ENCODE peak calls at places on chromosome 14, in nine cellular contexts. N, L, Q, J, W, A, H, K and T are unnamed samples.
A peak's percentile ranks its signal among the peaks of the same experiment; 100 is the strongest.

GRCh38 chr14:103518416-103519042 is 4.1 kb downstream of the CKB start:
- DNase-seq in N (peak; percentile 70), L (no peak), A (peak; percentile 71), H (peak; percentile 50), Q (peak; percentile 42), J (peak; percentile 71), K (peak; percentile 50), W (no peak), T (peak; percentile 50)

GRCh38 chr14:54981698-54982097 is 45.2 kb downstream of the WDHD1 start:
- DNase-seq in H (peak; percentile 11), N (no peak), L (peak; percentile 19), K (peak; percentile 48), Q (no peak), W (no peak), A (no peak), J (peak; percentile 54), T (peak; percentile 22)

GRCh38 chr14:23058654-23059504 is 1.6 kb upstream of the CDH24 start:
- DNase-seq in J (no peak), H (no peak), A (no peak), L (no peak), W (no peak), N (no peak), K (no peak), Q (no peak), T (no peak)

GRCh38 chr14:75022655-75023054 is 19.9 kb downstream of the EIF2B2 start:
- DNase-seq in W (no peak), Q (no peak), A (no peak), J (peak; percentile 63), K (peak; percentile 17), N (no peak), H (peak; percentile 30), L (no peak), T (peak; percentile 32)

GRCh38 chr14:37695836-37696235 is 100.4 kb downstream of the TTC6 start:
- DNase-seq in A (no peak), Q (no peak), N (no peak), J (no peak), W (no peak), L (no peak), K (no peak), H (no peak), T (no peak)

GRCh38 chr14:22220427-22220826 is 368.6 kb downstream of the DAD1 start:
- DNase-seq in K (peak; percentile 43), N (no peak), Q (no peak), L (no peak), J (no peak), W (no peak), A (no peak), H (no peak), T (peak; percentile 27)

GRCh38 chr14:103001226-103001625 is 56.1 kb downstream of the CDC42BPB start:
- DNase-seq in K (no peak), W (no peak), A (peak; percentile 41), J (no peak), Q (no peak), H (no peak), L (no peak), N (peak; percentile 57), T (no peak)

GRCh38 chr14:54001189-54001878 is 44.7 kb upstream of the BMP4 start:
- DNase-seq in L (no peak), A (no peak), N (no peak), Q (no peak), J (peak; percentile 5), W (no peak), H (peak; percentile 2), K (no peak), T (no peak)

GRCh38 chr14:38197001-38197760 is 10.5 kb upstream of the SSTR1 start:
- DNase-seq in L (peak; percentile 34), N (no peak), W (peak; percentile 60), J (peak; percentile 59), H (peak; percentile 18), Q (no peak), K (peak; percentile 28), A (no peak), T (no peak)

GRCh38 chr14:91796622-91797347 is 64.9 kb upstream of the CATSPERB start:
- DNase-seq in H (no peak), A (no peak), K (peak; percentile 47), J (no peak), Q (no peak), N (no peak), L (peak; percentile 1), W (peak; percentile 1), T (no peak)

GRCh38 chr14:91348861-91349465 is 68.7 kb downstream of the CCDC88C start:
- DNase-seq in K (no peak), H (no peak), Q (no peak), N (no peak), A (peak; percentile 9), W (no peak), L (no peak), J (no peak), T (no peak)

GRCh38 chr14:94904636-94905035 is 134.7 kb upstream of the GSC start:
- DNase-seq in Q (no peak), N (no peak), W (peak; percentile 12), A (no peak), L (peak; percentile 15), J (no peak), H (no peak), K (peak; percentile 18), T (peak; percentile 12)

GRCh38 chr14:69366069-69366468 is 32.0 kb downstream of the ERH start:
- DNase-seq in N (no peak), Q (no peak), K (no peak), J (no peak), H (no peak), A (no peak), L (no peak), W (no peak), T (no peak)

GRCh38 chr14:92578511-92578910 is 64.9 kb downstream of the RIN3 start:
- DNase-seq in L (peak; percentile 37), A (peak; percentile 79), Q (no peak), H (no peak), K (peak; percentile 55), J (peak; percentile 61), W (peak; percentile 24), N (no peak), T (no peak)